ENCODE peak calls at places on chromosomes 7 and 10, in nine cellular contexts. N is Panc1, W is HepG2, U is K562, Y is prostate gland, H is GM12891, A is HCT116, C is breast epithelium, L is sigmoid colon. J is an unnamed sample.

GRCh38 chr7:70893985-70894722 is 237.8 kb upstream of the GALNT17 start:
- DNase-seq in W (no peak), H (no peak), N (no peak), U (no peak), L (no peak), Y (no peak), C (no peak), A (no peak), J (no peak)

GRCh38 chr7:97027427-97028234 is 3.0 kb upstream of the DLX5 start:
- DNase-seq in N (peak), A (peak), H (peak), L (peak), W (peak), C (peak), Y (peak), U (peak), J (peak)

GRCh38 chr7:116766881-116767280 is 94.9 kb downstream of the MET start:
- DNase-seq in U (no peak), H (no peak), Y (no peak), C (no peak), A (no peak), W (peak), L (no peak), N (no peak), J (no peak)

GRCh38 chr7:133299620-133300019 is 46.7 kb downstream of the EXOC4 start:
- DNase-seq in N (no peak), U (no peak), C (no peak), W (no peak), H (no peak), Y (no peak), A (no peak), L (no peak), J (no peak)

GRCh38 chr10:132860527-132860926 is 74.6 kb upstream of the NKX6-2 start:
- DNase-seq in A (no peak), C (no peak), H (no peak), N (no peak), W (no peak), U (peak), L (no peak), Y (no peak), J (no peak)

GRCh38 chr7:121344093-121344492 is 15.3 kb downstream of the WNT16 start:
- DNase-seq in H (no peak), W (no peak), A (no peak), U (no peak), L (no peak), C (no peak), N (no peak), Y (no peak), J (no peak)

GRCh38 chr10:132387723-132388210 is 9.2 kb upstream of the PWWP2B start:
- DNase-seq in Y (no peak), H (peak), U (peak), C (no peak), A (no peak), N (no peak), L (peak), W (peak), J (no peak)

GRCh38 chr7:97215556-97215955 is 98.1 kb downstream of the SDHAF3 start:
- DNase-seq in N (no peak), C (no peak), U (peak), Y (peak), A (no peak), W (no peak), L (no peak), H (no peak), J (no peak)

GRCh38 chr10:4343798-4344370 is 482.1 kb upstream of the AKR1E2 start:
- DNase-seq in N (no peak), U (no peak), C (no peak), W (no peak), L (no peak), H (no peak), Y (no peak), A (no peak), J (no peak)

GRCh38 chr10:89091501-89091900 is 100.9 kb downstream of the FAS start:
- DNase-seq in L (no peak), H (no peak), U (no peak), A (no peak), N (no peak), C (no peak), Y (no peak), W (no peak), J (no peak)

GRCh38 chr10:48464871-48465736 is 139.8 kb downstream of the ARHGAP22 start:
- DNase-seq in A (no peak), N (no peak), L (no peak), U (no peak), C (peak), Y (peak), W (no peak), H (no peak), J (no peak)

GRCh38 chr7:40965745-40966144 is 737.1 kb downstream of the INHBA start:
- DNase-seq in U (no peak), N (no peak), Y (no peak), W (no peak), A (no peak), H (no peak), L (no peak), C (no peak), J (no peak)

GRCh38 chr10:71395621-71396020 is 1.1 kb upstream of the CDH23 start:
- DNase-seq in N (no peak), H (no peak), L (no peak), C (no peak), W (no peak), Y (no peak), U (peak), A (no peak), J (no peak)

GRCh38 chr7:132527467-132528410 is 48.5 kb downstream of the PLXNA4 start:
- DNase-seq in N (no peak), C (no peak), A (no peak), W (no peak), L (no peak), U (no peak), H (no peak), Y (no peak), J (no peak)

GRCh38 chr10:118309911-118310310 is 32.2 kb downstream of the FAM204A start:
- DNase-seq in C (no peak), L (no peak), A (no peak), N (no peak), H (no peak), Y (no peak), W (no peak), U (no peak), J (no peak)

GRCh38 chr10:30586828-30587227 is 42.7 kb downstream of the LYZL2 start:
- DNase-seq in Y (no peak), H (no peak), L (no peak), U (no peak), W (no peak), A (no peak), N (no peak), C (no peak), J (no peak)

GRCh38 chr7:122686360-122686878 is 12.5 kb downstream of the RNF133 start:
- DNase-seq in N (no peak), Y (no peak), C (no peak), H (no peak), W (no peak), L (no peak), U (no peak), A (no peak), J (no peak)

GRCh38 chr7:87926581-87927461 is 7.2 kb upstream of the ADAM22 start:
- DNase-seq in H (no peak), U (no peak), C (no peak), W (peak), Y (no peak), N (no peak), L (no peak), A (no peak), J (no peak)

GRCh38 chr10:27620425-27621397 is 116.6 kb downstream of the RAB18 start:
- DNase-seq in C (no peak), Y (no peak), N (no peak), H (no peak), A (no peak), U (no peak), L (peak), W (no peak), J (no peak)

GRCh38 chr10:92157374-92157773 is 133.5 kb downstream of the CPEB3 start:
- DNase-seq in Y (no peak), C (no peak), A (no peak), N (no peak), H (no peak), L (no peak), U (no peak), W (no peak), J (no peak)

GRCh38 chr7:44307301-44307900 is 18.0 kb downstream of the CAMK2B start:
- DNase-seq in N (peak), L (no peak), Y (no peak), U (peak), W (peak), A (peak), C (peak), H (no peak), J (peak)

GRCh38 chr10:50497758-50498157 is 126.0 kb downstream of the SGMS1 start:
- DNase-seq in N (no peak), Y (no peak), A (no peak), U (no peak), C (no peak), H (no peak), L (no peak), W (peak), J (no peak)

GRCh38 chr7:123649956-123650355 is 5.7 kb upstream of the LMOD2 start:
- DNase-seq in H (no peak), L (no peak), Y (no peak), U (no peak), N (no peak), A (no peak), W (no peak), C (no peak), J (no peak)

GRCh38 chr7:79055722-79056415 is 397.6 kb downstream of the MAGI2 start:
- DNase-seq in C (peak), W (peak), A (peak), N (no peak), L (no peak), H (no peak), Y (peak), U (no peak), J (no peak)

GRCh38 chr10:49309691-49310371 is 10.9 kb downstream of the C10orf71 start:
- DNase-seq in Y (no peak), N (no peak), A (no peak), L (no peak), U (no peak), H (no peak), W (no peak), C (no peak), J (no peak)

GRCh38 chr10:131973160-131973951 is 8.4 kb downstream of the BNIP3 start:
- DNase-seq in N (no peak), W (no peak), L (peak), Y (no peak), U (no peak), H (no peak), C (no peak), A (no peak), J (no peak)

GRCh38 chr7:99459087-99459486 is 6.9 kb downstream of the ATP5MF start:
- DNase-seq in C (no peak), U (no peak), W (peak), A (no peak), N (no peak), H (no peak), L (no peak), Y (no peak), J (no peak)

GRCh38 chr7:90720970-90721768 is 125.0 kb downstream of the CDK14 start:
- DNase-seq in U (no peak), Y (no peak), H (no peak), N (no peak), C (peak), W (peak), A (no peak), L (peak), J (no peak)

GRCh38 chr10:130727766-130728490 is 583.6 kb downstream of the TCERG1L start:
- DNase-seq in N (no peak), L (no peak), W (no peak), Y (no peak), U (no peak), C (no peak), A (no peak), H (no peak), J (no peak)

GRCh38 chr10:58435297-58435696 is 50.1 kb downstream of the TFAM start:
- DNase-seq in N (no peak), W (peak), C (no peak), U (no peak), L (no peak), A (peak), H (no peak), Y (no peak), J (no peak)

DNA sequence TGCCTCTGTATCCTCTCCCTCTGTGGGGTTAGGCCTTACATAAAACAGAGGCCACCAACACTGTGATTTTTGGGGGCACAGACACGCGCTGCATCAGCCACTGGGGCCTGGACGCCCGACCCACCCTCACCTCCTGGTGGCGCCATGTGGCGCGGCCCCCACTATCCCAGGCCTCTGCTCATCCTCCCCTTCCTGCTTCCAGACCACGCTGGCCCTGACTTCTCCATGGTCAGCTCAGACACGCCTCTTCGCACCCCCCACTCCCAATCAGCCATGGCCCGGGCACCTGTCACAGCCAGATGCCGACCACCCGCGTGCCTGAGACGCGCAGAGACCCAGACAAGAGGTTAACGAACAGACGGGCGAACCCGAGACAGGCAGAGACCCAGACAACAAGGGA is 263.9 kb downstream of the ELFN1 start:
- DNase-seq in A (no peak), U (no peak), Y (no peak), H (no peak), L (no peak), W (no peak), N (no peak), C (no peak), J (no peak)
- TF ChIP-seq POLR2AphosphoS5 in A (no peak), U (no peak), Y (no peak), H (no peak), L (no peak), W (no peak), N (no peak), C (no peak), J (no peak)

GRCh38 chr7:20214787-20215669 is 2.2 kb downstream of the MACC1 start:
- DNase-seq in N (no peak), H (no peak), Y (no peak), W (no peak), L (no peak), U (peak), A (no peak), C (no peak), J (no peak)
- TF ChIP-seq POLR2AphosphoS5 in N (no peak), H (no peak), Y (no peak), W (no peak), L (no peak), U (peak), A (no peak), C (no peak), J (no peak)

GRCh38 chr7:74506329-74506724 is 52.6 kb downstream of the GTF2IRD1 start:
- DNase-seq in H (no peak), C (no peak), A (no peak), N (no peak), Y (no peak), L (no peak), W (no peak), U (no peak), J (no peak)

GRCh38 chr7:74505426-74506328 is 52.0 kb downstream of the GTF2IRD1 start:
- DNase-seq in Y (no peak), N (no peak), U (no peak), L (peak), C (no peak), A (no peak), H (no peak), W (no peak), J (no peak)

GRCh38 chr7:74503943-74504342 is 50.2 kb downstream of the GTF2IRD1 start:
- DNase-seq in C (no peak), A (no peak), N (no peak), U (no peak), L (no peak), Y (no peak), W (no peak), H (no peak), J (no peak)

GRCh38 chr7:74511360-74511759 is 57.7 kb downstream of the GTF2IRD1 start:
- DNase-seq in W (no peak), A (no peak), L (no peak), Y (no peak), U (no peak), N (no peak), C (no peak), H (no peak), J (no peak)

DNA sequence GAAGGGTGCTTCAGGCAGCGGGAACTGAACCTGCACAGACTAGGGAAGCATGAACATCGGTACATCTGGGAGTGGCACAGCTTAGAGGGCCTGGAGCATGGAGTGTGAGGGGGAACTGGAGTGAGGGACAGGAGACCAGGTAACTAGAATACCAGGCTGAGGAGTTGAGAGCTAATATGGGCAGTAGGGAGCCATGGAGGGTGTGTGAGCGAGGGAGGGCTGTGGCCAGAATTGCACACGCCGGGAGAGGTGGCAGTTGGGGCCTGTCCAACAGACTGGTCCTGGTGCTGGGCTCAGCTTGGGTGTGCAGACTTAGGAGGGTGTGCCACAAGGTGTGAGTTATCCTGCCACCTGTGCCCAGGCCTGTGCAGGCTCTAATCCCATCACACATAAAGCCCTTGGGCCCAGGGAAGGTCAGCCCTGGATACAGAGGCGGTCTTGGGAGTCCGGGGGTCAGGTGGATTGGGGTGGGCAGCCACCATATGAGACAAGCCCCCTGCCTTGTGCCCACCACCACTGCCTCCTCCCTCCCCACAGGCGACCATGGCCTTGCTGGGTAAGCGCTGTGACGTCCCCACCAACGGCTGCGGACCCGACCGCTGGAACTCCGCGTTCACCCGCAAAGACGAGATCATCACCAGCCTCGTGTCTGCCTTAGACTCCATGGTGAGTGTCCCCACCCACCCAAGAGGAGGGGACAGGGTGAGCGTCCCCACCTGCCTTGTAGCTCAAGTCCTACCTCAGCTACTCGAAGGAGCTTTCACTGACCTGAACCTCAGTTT is 54.0 kb downstream of the GTF2IRD1 start:
- DNase-seq in C (no peak), A (no peak), L (no peak), Y (no peak), U (no peak), W (no peak), N (no peak), H (no peak), J (no peak)
- TF ChIP-seq POLR2AphosphoS5 in C (no peak), A (no peak), L (no peak), Y (no peak), U (no peak), W (no peak), N (no peak), H (no peak), J (no peak)

DNA sequence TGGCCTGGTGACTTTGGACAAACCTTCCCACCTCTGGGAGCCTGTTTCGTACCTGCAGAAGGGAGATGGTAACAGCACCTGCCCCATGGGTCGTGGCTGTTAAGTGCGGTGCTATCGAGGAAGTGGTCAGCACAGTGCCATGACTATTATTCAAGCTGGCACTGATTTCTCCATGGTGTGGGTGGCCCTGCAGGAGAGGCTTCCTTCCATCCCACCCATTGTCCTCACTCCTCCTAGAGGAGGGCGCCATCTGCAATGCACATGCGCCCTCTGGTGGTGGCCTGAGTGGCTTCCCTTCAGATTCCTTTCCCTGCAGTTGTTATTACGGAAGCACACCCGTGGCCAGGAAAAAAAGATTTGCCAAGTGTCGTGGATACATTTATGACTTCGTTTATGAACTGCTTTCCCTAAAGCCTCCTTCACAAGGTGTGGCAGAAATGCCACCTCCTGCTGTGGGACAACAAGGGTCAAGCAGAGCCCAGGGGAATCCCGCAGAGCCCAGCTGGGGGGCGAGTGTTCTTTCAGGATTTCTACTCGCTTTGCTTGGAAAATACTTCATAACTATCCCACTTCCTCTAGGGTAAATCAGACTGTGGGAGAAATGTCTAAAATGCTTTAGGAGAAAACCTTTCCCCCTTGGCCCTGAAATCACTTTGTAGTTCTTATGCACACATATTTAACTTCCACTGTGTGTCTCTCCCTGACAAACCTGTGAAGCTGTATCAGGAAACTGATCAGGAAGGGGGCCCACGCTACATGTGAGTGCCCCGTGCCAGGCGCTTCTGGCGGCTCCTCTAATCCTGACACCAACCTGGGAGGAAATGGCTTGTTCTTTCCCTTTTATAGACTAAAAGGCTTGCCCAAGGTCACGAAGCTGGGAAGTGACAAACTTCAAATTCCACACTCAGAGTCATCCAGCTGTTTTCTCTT is 98.0 kb upstream of the ANLN start:
- DNase-seq in A (peak), L (peak), C (peak), W (peak), N (peak), U (peak), Y (peak), H (peak), J (peak)
- TF ChIP-seq POLR2AphosphoS5 in A (no peak), L (peak), C (peak), W (no peak), N (peak), U (no peak), Y (peak), H (no peak), J (peak)

GRCh38 chr10:14879055-14879800 is 562 bp downstream of the SUV39H2 start:
- DNase-seq in L (no peak), C (peak), N (no peak), W (peak), H (peak), A (no peak), U (peak), Y (peak), J (no peak)
- TF ChIP-seq POLR2AphosphoS5 in L (no peak), C (no peak), N (no peak), W (no peak), H (no peak), A (no peak), U (no peak), Y (no peak), J (no peak)

GRCh38 chr10:2791774-2792443 is 275.4 kb upstream of the PFKP start:
- DNase-seq in A (no peak), C (no peak), H (no peak), U (no peak), N (no peak), L (no peak), Y (no peak), W (no peak), J (no peak)

GRCh38 chr10:2784766-2785165 is 282.6 kb upstream of the PFKP start:
- DNase-seq in U (no peak), N (no peak), H (no peak), L (no peak), W (no peak), C (no peak), Y (no peak), A (no peak), J (no peak)

DNA sequence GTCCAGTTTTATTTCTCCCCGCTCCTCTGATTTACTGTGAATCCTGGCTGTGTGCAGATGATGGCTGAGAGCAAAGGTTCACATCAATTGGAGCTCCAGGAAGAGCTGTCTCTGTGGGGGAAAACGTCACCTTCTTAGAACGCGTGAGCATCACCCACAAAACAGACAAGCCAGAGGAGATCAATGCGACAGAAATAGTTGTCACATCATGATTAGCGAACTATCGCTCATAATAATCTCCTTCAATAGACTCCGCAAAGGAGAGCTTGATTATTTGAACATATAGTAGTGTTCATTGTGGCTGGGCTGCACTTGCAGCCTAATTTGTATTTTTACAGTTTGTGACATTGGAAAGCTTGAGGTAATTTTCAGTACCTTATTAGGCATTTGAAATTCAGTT is 276.9 kb upstream of the PFKP start:
- DNase-seq in H (no peak), A (no peak), L (no peak), Y (no peak), C (no peak), W (no peak), N (no peak), U (no peak), J (no peak)
- TF ChIP-seq POLR2AphosphoS5 in H (no peak), A (no peak), L (no peak), Y (no peak), C (no peak), W (no peak), N (no peak), U (no peak), J (no peak)